ENCODE peak calls at places on chromosomes 5 and 9, in five cellular contexts. M, Z, L, D and Y are unnamed samples.

GRCh38 chr5:53031695-53032096 is 42.5 kb downstream of the ITGA2 start:
- DNase-seq in M (peak), Z (peak), L (no peak), D (no peak), Y (peak)

GRCh38 chr9:136670571-136671253 is 8.0 kb downstream of the EGFL7 start:
- DNase-seq in M (peak), Z (peak), L (no peak), D (no peak), Y (no peak)

GRCh38 chr5:178994580-178995340 is at the start of gene GRM6:
- DNase-seq in M (peak), Z (no peak), L (no peak), D (peak), Y (no peak)

GRCh38 chr5:159552751-159553150 is 222.5 kb upstream of the IL12B start:
- DNase-seq in M (peak), Z (peak), L (peak), D (no peak), Y (peak)

GRCh38 chr9:128724744-128725211 is 851 bp upstream of the ZDHHC12 start:
- DNase-seq in M (peak), Z (peak), L (peak), D (peak), Y (peak)

GRCh38 chr5:35458824-35459207 is 158.8 kb upstream of the SPEF2 start:
- DNase-seq in M (no peak), Z (no peak), L (peak), D (no peak), Y (no peak)

GRCh38 chr5:109830955-109831502 is 141.3 kb downstream of the MAN2A1 start:
- DNase-seq in M (no peak), Z (peak), L (no peak), D (no peak), Y (peak)

GRCh38 chr5:178323961-178324360 is 91.4 kb upstream of the PHYKPL start:
- DNase-seq in M (no peak), Z (no peak), L (no peak), D (no peak), Y (no peak)

GRCh38 chr5:38622723-38623129 is 66.3 kb upstream of the LIFR start:
- DNase-seq in M (no peak), Z (no peak), L (no peak), D (no peak), Y (no peak)

GRCh38 chr5:37807902-37808301 is 31.9 kb downstream of the GDNF start:
- DNase-seq in M (no peak), Z (no peak), L (no peak), D (no peak), Y (no peak)

GRCh38 chr9:93108301-93109041 is 12.5 kb downstream of the CARD19 start:
- DNase-seq in M (no peak), Z (no peak), L (no peak), D (no peak), Y (no peak)

GRCh38 chr9:26271495-26272122 is 593.4 kb upstream of the TUSC1 start:
- DNase-seq in M (no peak), Z (no peak), L (no peak), D (no peak), Y (no peak)

GRCh38 chr9:132059351-132059750 is 20.3 kb downstream of the MED27 start:
- DNase-seq in M (no peak), Z (no peak), L (no peak), D (no peak), Y (no peak)

GRCh38 chr5:168359820-168360460 is 68.5 kb downstream of the WWC1 start:
- DNase-seq in M (no peak), Z (peak), L (no peak), D (peak), Y (no peak)

GRCh38 chr5:172902497-172903472 is 56.4 kb upstream of the RPL26L1 start:
- DNase-seq in M (peak), Z (peak), L (peak), D (peak), Y (peak)

GRCh38 chr9:126327750-126328120 is 1.1 kb downstream of the MVB12B start:
- DNase-seq in M (no peak), Z (no peak), L (no peak), D (no peak), Y (no peak)

GRCh38 chr9:134621558-134622110 is 20.0 kb upstream of the COL5A1 start:
- DNase-seq in M (no peak), Z (no peak), L (no peak), D (no peak), Y (no peak)

GRCh38 chr9:78622131-78622530 is 325.2 kb downstream of the PSAT1 start:
- DNase-seq in M (peak), Z (no peak), L (no peak), D (no peak), Y (no peak)

GRCh38 chr9:79581388-79581787 is 9.6 kb downstream of the TLE4 start:
- DNase-seq in M (peak), Z (no peak), L (no peak), D (no peak), Y (peak)

GRCh38 chr5:116718317-116718716 is 143.7 kb upstream of the SEMA6A start:
- DNase-seq in M (no peak), Z (no peak), L (no peak), D (no peak), Y (no peak)

GRCh38 chr9:105425817-105426433 is 21.9 kb upstream of the FSD1L start:
- DNase-seq in M (peak), Z (peak), L (no peak), D (peak), Y (no peak)

GRCh38 chr9:130301483-130302286 is 36.1 kb downstream of the HMCN2 start:
- DNase-seq in M (peak), Z (no peak), L (no peak), D (no peak), Y (peak)

GRCh38 chr9:130924448-130924788 is 14.6 kb downstream of the FIBCD1 start:
- DNase-seq in M (no peak), Z (no peak), L (no peak), D (no peak), Y (no peak)

GRCh38 chr9:35277649-35278359 is 116.0 kb downstream of the UNC13B start:
- DNase-seq in M (peak), Z (no peak), L (no peak), D (no peak), Y (peak)

GRCh38 chr5:103667068-103667467 is 104.5 kb upstream of the NUDT12 start:
- DNase-seq in M (peak), Z (peak), L (no peak), D (no peak), Y (peak)

GRCh38 chr5:158780656-158781237 is 319.0 kb downstream of the EBF1 start:
- DNase-seq in M (no peak), Z (no peak), L (no peak), D (no peak), Y (no peak)

GRCh38 chr9:110095238-110095637 is 112.7 kb downstream of the C9orf152 start:
- DNase-seq in M (no peak), Z (no peak), L (no peak), D (no peak), Y (peak)

GRCh38 chr9:110095776-110096175 is 112.2 kb downstream of the C9orf152 start:
- DNase-seq in M (peak), Z (no peak), L (no peak), D (no peak), Y (peak)

GRCh38 chr9:110103257-110103656 is 104.7 kb downstream of the C9orf152 start:
- DNase-seq in M (no peak), Z (no peak), L (no peak), D (no peak), Y (no peak)

GRCh38 chr9:110101531-110102161 is 106.3 kb downstream of the C9orf152 start:
- DNase-seq in M (no peak), Z (no peak), L (no peak), D (no peak), Y (no peak)

GRCh38 chr9:110099236-110099741 is 108.7 kb downstream of the C9orf152 start:
- DNase-seq in M (peak), Z (peak), L (peak), D (no peak), Y (peak)
- H3K27ac ChIP-seq in M (peak), Z (no peak), L (peak), D (no peak), Y (peak)

DNA sequence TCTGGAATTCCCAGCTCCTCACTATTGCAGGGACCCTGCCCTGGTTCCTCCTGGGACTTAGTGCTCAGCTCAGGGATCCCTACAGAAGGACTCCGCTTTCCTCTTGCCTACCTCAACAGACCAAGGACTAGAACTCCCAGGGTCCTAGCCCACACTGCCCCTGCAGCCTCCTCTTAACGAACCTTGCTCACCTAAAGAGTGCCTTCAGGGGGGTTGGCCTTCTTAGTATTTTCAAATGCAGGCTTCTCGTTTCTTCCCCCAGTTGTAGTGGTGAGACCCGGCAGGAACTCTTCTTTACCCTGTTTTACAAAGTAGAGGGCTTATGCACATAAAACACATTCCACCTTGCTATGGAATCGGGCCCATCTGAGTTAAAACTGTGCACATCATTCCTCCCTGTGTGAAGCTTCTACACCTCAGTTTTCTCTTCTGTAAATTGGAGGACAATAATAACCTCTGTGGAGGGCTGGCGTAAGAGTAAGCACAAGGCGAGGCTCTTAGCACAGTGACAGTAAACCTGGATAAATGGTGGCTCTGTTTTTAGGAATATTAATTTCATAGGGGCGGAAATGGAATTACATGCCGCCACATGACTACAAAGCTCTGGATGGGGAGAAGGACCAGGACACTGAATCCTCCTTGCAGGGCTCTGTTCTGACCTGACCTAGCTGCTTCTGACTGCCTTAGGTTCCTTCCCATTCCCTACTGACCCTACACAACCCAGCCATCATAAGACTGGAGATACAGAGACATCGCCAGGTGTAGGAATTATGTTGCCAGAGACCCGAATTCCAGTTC is 3.8 kb upstream of the HAND1 start:
- DNase-seq in M (no peak), Z (no peak), L (no peak), D (peak), Y (no peak)
- TF ChIP-seq EZH2 in M (peak), Z (no peak), L (no peak), D (peak), Y (no peak)

GRCh38 chr5:67552773-67553172 is 356.2 kb upstream of the CD180 start:
- DNase-seq in M (no peak), Z (no peak), L (no peak), D (no peak), Y (no peak)
- H3K27ac ChIP-seq in M (no peak), Z (no peak), L (no peak), D (no peak), Y (no peak)

GRCh38 chr5:98769006-98769255 is 4.5 kb upstream of the RGMB start:
- DNase-seq in M (no peak), Z (peak), L (peak), D (no peak), Y (no peak)
- TF ChIP-seq EZH2 in M (no peak), Z (no peak), L (no peak), D (no peak), Y (no peak)

GRCh38 chr9:95185931-95186330 is 131.6 kb downstream of the FANCC start:
- DNase-seq in M (no peak), Z (no peak), L (no peak), D (no peak), Y (no peak)

GRCh38 chr9:95188459-95188858 is 129.1 kb downstream of the FANCC start:
- DNase-seq in M (no peak), Z (no peak), L (no peak), D (no peak), Y (no peak)

GRCh38 chr9:95190413-95190812 is 127.1 kb downstream of the FANCC start:
- DNase-seq in M (no peak), Z (no peak), L (no peak), D (no peak), Y (no peak)

GRCh38 chr9:95192631-95193030 is 124.9 kb downstream of the FANCC start:
- DNase-seq in M (no peak), Z (no peak), L (no peak), D (no peak), Y (no peak)

DNA sequence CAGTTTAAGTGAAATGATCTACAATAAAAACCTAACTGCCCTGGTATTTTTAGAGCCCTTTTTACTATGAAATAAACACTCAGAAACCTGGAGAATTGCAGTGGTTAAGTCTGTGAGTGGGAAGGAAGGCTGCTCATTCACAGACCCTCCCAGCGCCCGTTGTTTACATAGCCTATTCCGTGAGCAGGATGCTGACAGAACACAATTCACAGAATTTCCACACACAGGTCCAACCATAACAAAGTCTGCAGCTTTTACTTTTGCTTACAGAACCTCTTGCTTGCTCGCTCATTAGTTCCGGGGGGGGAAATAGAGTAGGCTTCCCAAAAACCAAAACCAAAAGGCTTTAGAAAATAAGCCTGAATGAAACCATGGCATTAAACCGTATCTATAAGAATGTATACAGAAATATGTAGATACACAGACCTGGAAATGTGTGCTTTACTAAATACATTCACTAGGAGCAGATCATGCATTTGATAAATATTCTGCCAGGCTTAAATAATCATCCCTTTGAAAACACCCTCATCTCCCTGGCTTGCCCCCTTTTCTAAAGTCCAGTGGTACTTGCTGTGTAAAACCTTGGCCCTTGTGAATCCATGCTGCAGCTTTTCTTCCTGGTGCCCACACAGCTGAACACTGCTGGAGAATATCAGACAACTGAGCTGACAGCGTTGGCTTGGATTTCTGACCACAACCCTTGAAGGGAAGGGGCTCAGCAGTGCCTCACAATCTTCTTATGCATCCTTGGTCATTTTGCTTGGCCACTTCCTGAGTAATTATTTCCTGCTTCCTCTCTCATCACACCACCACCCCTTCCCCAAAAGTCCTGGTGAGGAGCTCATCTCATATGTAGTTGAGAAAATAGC is 128.0 kb downstream of the FANCC start:
- DNase-seq in M (no peak), Z (no peak), L (peak), D (no peak), Y (peak)
- H3K27ac ChIP-seq in M (no peak), Z (no peak), L (peak), D (no peak), Y (peak)